ENCODE peak calls at places on chromosomes 6 and 20, in five cellular contexts. X is GDM1, J is GM23248, L is occipital lobe, D is stomach. Q is an unnamed sample.

GRCh38 chr20:47969426-47969825 is 184.1 kb upstream of the SULF2 start:
- DNase-seq in X (no peak), J (no peak), L (no peak), D (no peak), Q (no peak)

GRCh38 chr20:61757-62156 is 25.7 kb upstream of the DEFB125 start:
- DNase-seq in X (no peak), J (no peak), L (no peak), D (no peak), Q (no peak)

GRCh38 chr6:137046871-137047412 is 2.2 kb upstream of the IL20RA start:
- DNase-seq in X (no peak), J (no peak), L (no peak), D (no peak), Q (no peak)

GRCh38 chr6:56474531-56474930 is 168.2 kb downstream of the DST start:
- DNase-seq in X (no peak), J (no peak), L (no peak), D (no peak), Q (no peak)

GRCh38 chr6:50791900-50792508 is 26.7 kb upstream of the TFAP2B start:
- DNase-seq in X (peak), J (peak), L (no peak), D (no peak), Q (peak)

GRCh38 chr6:170448745-170449144 is 104.4 kb downstream of the PSMB1 start:
- DNase-seq in X (no peak), J (no peak), L (no peak), D (no peak), Q (no peak)

GRCh38 chr6:111105578-111105977 is 18.3 kb downstream of the SLC16A10 start:
- DNase-seq in X (no peak), J (peak), L (no peak), D (peak), Q (no peak)

GRCh38 chr20:6295477-6296256 is 172.8 kb upstream of the FERMT1 start:
- DNase-seq in X (no peak), J (no peak), L (no peak), D (no peak), Q (no peak)

GRCh38 chr20:10430000-10430466 is 4.0 kb downstream of the MKKS start:
- DNase-seq in X (no peak), J (peak), L (no peak), D (no peak), Q (no peak)

GRCh38 chr6:87705070-87705691 is 3.1 kb upstream of the AKIRIN2 start:
- DNase-seq in X (no peak), J (peak), L (no peak), D (no peak), Q (no peak)

GRCh38 chr20:62272200-62272599 is 30.6 kb upstream of the ADRM1 start:
- DNase-seq in X (no peak), J (no peak), L (no peak), D (no peak), Q (no peak)

GRCh38 chr6:154352898-154353585 is 3.6 kb downstream of the IPCEF1 start:
- DNase-seq in X (peak), J (no peak), L (no peak), D (no peak), Q (no peak)

GRCh38 chr20:46853926-46854325 is 40.7 kb upstream of the EYA2 start:
- DNase-seq in X (no peak), J (no peak), L (no peak), D (no peak), Q (no peak)

GRCh38 chr20:52129611-52130010 is 62.0 kb downstream of the ZFP64 start:
- DNase-seq in X (no peak), J (no peak), L (no peak), D (no peak), Q (no peak)

GRCh38 chr20:12289476-12289875 is 371.8 kb downstream of the BTBD3 start:
- DNase-seq in X (no peak), J (no peak), L (no peak), D (no peak), Q (no peak)

GRCh38 chr6:163417595-163417994 is 3.1 kb downstream of the QKI start:
- DNase-seq in X (no peak), J (peak), L (no peak), D (no peak), Q (no peak)

GRCh38 chr6:45900808-45901752 is 114.6 kb downstream of the CLIC5 start:
- DNase-seq in X (no peak), J (peak), L (no peak), D (no peak), Q (no peak)